ENCODE peak calls at places on chromosome 17, in ten cellular contexts. One of them, this sample, is unnamed.

GRCh38 chr17:50201226-50201854 is at the start of gene COL1A1:
- DNase-seq in tibial artery: peak
- DNase-seq in colonic mucosa: peak
- DNase-seq in PC-3: no peak
- DNase-seq in A549: no peak
- DNase-seq in cardiac muscle cell: peak
- DNase-seq in Peyer's patch: peak
- DNase-seq in SK-N-SH: peak
- DNase-seq in thoracic aorta: peak
- DNase-seq in AG04449: no peak
- DNase-seq in this sample: no peak

GRCh38 chr17:58330544-58330996 is 2.0 kb upstream of the TSPOAP1 start:
- DNase-seq in AG04449: no peak
- DNase-seq in A549: no peak
- DNase-seq in colonic mucosa: no peak
- DNase-seq in PC-3: no peak
- DNase-seq in tibial artery: no peak
- DNase-seq in Peyer's patch: no peak
- DNase-seq in SK-N-SH: peak
- DNase-seq in cardiac muscle cell: no peak
- DNase-seq in thoracic aorta: no peak
- DNase-seq in this sample: no peak

GRCh38 chr17:68204736-68205135 is 43.1 kb upstream of the AMZ2 start:
- DNase-seq in PC-3: peak
- DNase-seq in Peyer's patch: peak
- DNase-seq in AG04449: no peak
- DNase-seq in SK-N-SH: no peak
- DNase-seq in thoracic aorta: no peak
- DNase-seq in tibial artery: no peak
- DNase-seq in colonic mucosa: no peak
- DNase-seq in A549: peak
- DNase-seq in cardiac muscle cell: no peak
- DNase-seq in this sample: no peak

GRCh38 chr17:55728361-55728760 is 5.7 kb upstream of the TMEM100 start:
- DNase-seq in tibial artery: no peak
- DNase-seq in cardiac muscle cell: no peak
- DNase-seq in A549: no peak
- DNase-seq in colonic mucosa: no peak
- DNase-seq in Peyer's patch: no peak
- DNase-seq in AG04449: no peak
- DNase-seq in SK-N-SH: no peak
- DNase-seq in PC-3: no peak
- DNase-seq in thoracic aorta: no peak
- DNase-seq in this sample: no peak

GRCh38 chr17:19386276-19386863 is 620 bp downstream of the MFAP4 start:
- DNase-seq in AG04449: no peak
- DNase-seq in colonic mucosa: no peak
- DNase-seq in cardiac muscle cell: peak
- DNase-seq in thoracic aorta: no peak
- DNase-seq in PC-3: peak
- DNase-seq in A549: peak
- DNase-seq in SK-N-SH: peak
- DNase-seq in Peyer's patch: peak
- DNase-seq in tibial artery: peak
- DNase-seq in this sample: no peak

GRCh38 chr17:56478836-56479447 is 114.6 kb upstream of the NOG start:
- DNase-seq in cardiac muscle cell: peak
- DNase-seq in A549: peak
- DNase-seq in PC-3: peak
- DNase-seq in colonic mucosa: peak
- DNase-seq in Peyer's patch: no peak
- DNase-seq in AG04449: no peak
- DNase-seq in thoracic aorta: no peak
- DNase-seq in SK-N-SH: peak
- DNase-seq in tibial artery: no peak
- DNase-seq in this sample: no peak

GRCh38 chr17:58205936-58206335 is 13.1 kb downstream of the MKS1 start:
- DNase-seq in PC-3: no peak
- DNase-seq in Peyer's patch: no peak
- DNase-seq in tibial artery: no peak
- DNase-seq in cardiac muscle cell: no peak
- DNase-seq in colonic mucosa: no peak
- DNase-seq in AG04449: no peak
- DNase-seq in A549: no peak
- DNase-seq in thoracic aorta: no peak
- DNase-seq in SK-N-SH: no peak
- DNase-seq in this sample: no peak

GRCh38 chr17:67950945-67951344 is 45.3 kb downstream of the C17orf58 start:
- DNase-seq in SK-N-SH: no peak
- DNase-seq in AG04449: no peak
- DNase-seq in Peyer's patch: no peak
- DNase-seq in tibial artery: no peak
- DNase-seq in cardiac muscle cell: no peak
- DNase-seq in PC-3: no peak
- DNase-seq in A549: no peak
- DNase-seq in thoracic aorta: no peak
- DNase-seq in colonic mucosa: no peak
- DNase-seq in this sample: no peak

DNA sequence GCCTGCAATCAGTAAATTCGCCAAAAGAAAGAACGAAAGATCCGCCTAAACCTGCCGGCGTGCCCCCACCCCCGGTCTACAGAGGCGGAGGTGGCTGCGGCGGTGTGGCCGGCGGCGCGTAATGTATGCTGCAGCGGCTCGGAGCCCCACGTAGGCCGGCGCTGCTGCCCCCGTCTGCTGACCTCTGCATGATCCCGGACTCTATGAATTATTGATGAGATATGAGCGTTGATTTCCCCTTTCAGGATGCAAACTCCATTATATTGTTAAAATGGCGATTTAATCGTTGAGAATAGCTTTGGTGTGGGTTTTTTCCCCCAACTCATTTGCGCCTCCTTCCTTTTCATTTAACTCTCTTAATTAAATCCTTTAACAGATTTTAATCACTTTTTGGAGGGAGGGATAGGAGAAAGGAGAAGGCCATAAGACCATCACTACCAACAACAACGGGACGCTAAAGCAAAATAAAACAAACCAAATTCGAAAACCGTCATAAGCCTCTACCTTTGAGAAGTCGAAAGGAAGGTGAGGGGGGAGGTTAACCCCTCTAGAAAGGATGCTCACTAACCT is 3.6 kb downstream of the HOXB3 start:
- DNase-seq in tibial artery: no peak
- DNase-seq in SK-N-SH: no peak
- DNase-seq in colonic mucosa: no peak
- DNase-seq in Peyer's patch: peak
- DNase-seq in PC-3: no peak
- DNase-seq in thoracic aorta: no peak
- DNase-seq in AG04449: no peak
- DNase-seq in cardiac muscle cell: no peak
- DNase-seq in A549: no peak
- DNase-seq in this sample: no peak
- H3K4me3 ChIP-seq in tibial artery: peak
- H3K4me3 ChIP-seq in SK-N-SH: no peak
- H3K4me3 ChIP-seq in colonic mucosa: peak
- H3K4me3 ChIP-seq in Peyer's patch: peak
- H3K4me3 ChIP-seq in PC-3: peak
- H3K4me3 ChIP-seq in thoracic aorta: peak
- H3K4me3 ChIP-seq in AG04449: peak
- H3K4me3 ChIP-seq in cardiac muscle cell: no peak
- H3K4me3 ChIP-seq in A549: no peak
- H3K4me3 ChIP-seq in this sample: peak

GRCh38 chr17:72660274-72661092 is 432.0 kb downstream of the SLC39A11 start:
- DNase-seq in tibial artery: no peak
- DNase-seq in Peyer's patch: no peak
- DNase-seq in SK-N-SH: no peak
- DNase-seq in PC-3: no peak
- DNase-seq in A549: no peak
- DNase-seq in cardiac muscle cell: no peak
- DNase-seq in thoracic aorta: no peak
- DNase-seq in colonic mucosa: no peak
- DNase-seq in AG04449: no peak
- DNase-seq in this sample: no peak

GRCh38 chr17:72658675-72659074 is 433.8 kb downstream of the SLC39A11 start:
- DNase-seq in SK-N-SH: no peak
- DNase-seq in Peyer's patch: no peak
- DNase-seq in AG04449: no peak
- DNase-seq in PC-3: no peak
- DNase-seq in thoracic aorta: no peak
- DNase-seq in A549: no peak
- DNase-seq in colonic mucosa: no peak
- DNase-seq in tibial artery: no peak
- DNase-seq in cardiac muscle cell: no peak
- DNase-seq in this sample: no peak

GRCh38 chr17:72656114-72656763 is 436.2 kb downstream of the SLC39A11 start:
- DNase-seq in cardiac muscle cell: no peak
- DNase-seq in SK-N-SH: no peak
- DNase-seq in PC-3: no peak
- DNase-seq in Peyer's patch: no peak
- DNase-seq in A549: no peak
- DNase-seq in tibial artery: no peak
- DNase-seq in AG04449: no peak
- DNase-seq in colonic mucosa: no peak
- DNase-seq in thoracic aorta: no peak
- DNase-seq in this sample: no peak

GRCh38 chr17:72659811-72660210 is 432.7 kb downstream of the SLC39A11 start:
- DNase-seq in SK-N-SH: no peak
- DNase-seq in PC-3: no peak
- DNase-seq in cardiac muscle cell: no peak
- DNase-seq in A549: no peak
- DNase-seq in AG04449: no peak
- DNase-seq in tibial artery: no peak
- DNase-seq in colonic mucosa: no peak
- DNase-seq in thoracic aorta: no peak
- DNase-seq in Peyer's patch: no peak
- DNase-seq in this sample: no peak

GRCh38 chr17:72657467-72658317 is 434.8 kb downstream of the SLC39A11 start:
- DNase-seq in tibial artery: no peak
- DNase-seq in cardiac muscle cell: no peak
- DNase-seq in colonic mucosa: peak
- DNase-seq in AG04449: no peak
- DNase-seq in A549: peak
- DNase-seq in SK-N-SH: no peak
- DNase-seq in PC-3: peak
- DNase-seq in Peyer's patch: no peak
- DNase-seq in thoracic aorta: no peak
- DNase-seq in this sample: no peak
- TF ChIP-seq CTCF in tibial artery: no peak
- TF ChIP-seq CTCF in cardiac muscle cell: peak
- TF ChIP-seq CTCF in colonic mucosa: peak
- TF ChIP-seq CTCF in AG04449: no peak
- TF ChIP-seq CTCF in A549: peak
- TF ChIP-seq CTCF in SK-N-SH: no peak
- TF ChIP-seq CTCF in PC-3: peak
- TF ChIP-seq CTCF in Peyer's patch: no peak
- TF ChIP-seq CTCF in thoracic aorta: no peak
- TF ChIP-seq CTCF in this sample: no peak

DNA sequence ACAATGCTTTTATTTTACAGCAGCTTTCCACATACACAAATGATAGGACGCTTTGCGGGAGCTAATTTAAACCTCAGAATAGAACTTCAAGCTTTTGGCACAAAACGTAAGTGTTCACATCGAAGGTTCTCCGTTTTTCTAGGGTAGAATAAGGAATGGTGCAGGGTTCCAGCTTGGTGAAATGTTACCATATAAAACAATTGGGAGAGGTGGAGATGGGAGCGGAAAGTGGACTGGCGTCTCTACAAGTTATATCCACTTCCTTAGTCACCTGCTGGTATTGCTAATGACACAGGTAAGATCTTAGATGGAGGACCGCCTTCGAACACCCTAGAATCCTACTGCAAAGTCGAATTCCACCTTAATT is 1.7 kb upstream of the NXN start:
- DNase-seq in tibial artery: no peak
- DNase-seq in Peyer's patch: no peak
- DNase-seq in SK-N-SH: no peak
- DNase-seq in PC-3: no peak
- DNase-seq in thoracic aorta: no peak
- DNase-seq in AG04449: no peak
- DNase-seq in colonic mucosa: no peak
- DNase-seq in A549: no peak
- DNase-seq in cardiac muscle cell: no peak
- DNase-seq in this sample: no peak
- H3K4me3 ChIP-seq in tibial artery: no peak
- H3K4me3 ChIP-seq in Peyer's patch: no peak
- H3K4me3 ChIP-seq in SK-N-SH: no peak
- H3K4me3 ChIP-seq in PC-3: peak
- H3K4me3 ChIP-seq in thoracic aorta: no peak
- H3K4me3 ChIP-seq in AG04449: no peak
- H3K4me3 ChIP-seq in colonic mucosa: no peak
- H3K4me3 ChIP-seq in A549: no peak
- H3K4me3 ChIP-seq in cardiac muscle cell: no peak
- H3K4me3 ChIP-seq in this sample: no peak

GRCh38 chr17:4018446-4018845 is 54.2 kb upstream of the ATP2A3 start:
- DNase-seq in thoracic aorta: no peak
- DNase-seq in Peyer's patch: no peak
- DNase-seq in colonic mucosa: no peak
- DNase-seq in SK-N-SH: no peak
- DNase-seq in A549: no peak
- DNase-seq in tibial artery: no peak
- DNase-seq in AG04449: no peak
- DNase-seq in cardiac muscle cell: no peak
- DNase-seq in PC-3: no peak
- DNase-seq in this sample: no peak

GRCh38 chr17:4019400-4019799 is 55.2 kb upstream of the ATP2A3 start:
- DNase-seq in PC-3: no peak
- DNase-seq in cardiac muscle cell: no peak
- DNase-seq in thoracic aorta: no peak
- DNase-seq in tibial artery: no peak
- DNase-seq in A549: no peak
- DNase-seq in Peyer's patch: no peak
- DNase-seq in colonic mucosa: no peak
- DNase-seq in SK-N-SH: no peak
- DNase-seq in AG04449: no peak
- DNase-seq in this sample: no peak

GRCh38 chr17:4014148-4014927 is 50.1 kb upstream of the ATP2A3 start:
- DNase-seq in SK-N-SH: no peak
- DNase-seq in colonic mucosa: no peak
- DNase-seq in AG04449: no peak
- DNase-seq in thoracic aorta: no peak
- DNase-seq in A549: no peak
- DNase-seq in Peyer's patch: no peak
- DNase-seq in cardiac muscle cell: no peak
- DNase-seq in PC-3: no peak
- DNase-seq in tibial artery: no peak
- DNase-seq in this sample: no peak

GRCh38 chr17:4020096-4020495 is 55.9 kb upstream of the ATP2A3 start:
- DNase-seq in SK-N-SH: no peak
- DNase-seq in colonic mucosa: no peak
- DNase-seq in tibial artery: no peak
- DNase-seq in A549: no peak
- DNase-seq in cardiac muscle cell: no peak
- DNase-seq in AG04449: no peak
- DNase-seq in thoracic aorta: no peak
- DNase-seq in Peyer's patch: no peak
- DNase-seq in PC-3: no peak
- DNase-seq in this sample: no peak

DNA sequence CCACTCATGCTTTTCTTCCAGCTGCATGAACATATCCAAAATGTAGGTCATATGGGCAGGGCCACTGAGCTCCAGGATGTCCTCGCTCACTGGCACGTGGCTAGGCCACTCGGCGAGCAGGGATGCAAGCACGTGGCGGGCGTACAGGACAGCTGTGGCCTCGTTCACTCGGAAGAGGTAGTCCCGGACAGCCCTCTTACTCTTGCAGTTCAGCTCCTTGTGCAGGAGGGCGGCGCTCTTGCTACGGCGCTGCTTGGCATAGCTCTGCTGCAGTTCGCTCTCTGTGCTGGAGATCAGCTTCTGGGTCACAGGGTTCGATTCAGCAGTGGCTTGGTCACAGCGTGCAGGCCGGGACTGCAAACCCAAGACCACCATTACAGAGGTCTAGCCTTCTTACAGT is 53.1 kb upstream of the ATP2A3 start:
- DNase-seq in tibial artery: no peak
- DNase-seq in PC-3: no peak
- DNase-seq in AG04449: no peak
- DNase-seq in thoracic aorta: no peak
- DNase-seq in colonic mucosa: no peak
- DNase-seq in cardiac muscle cell: no peak
- DNase-seq in SK-N-SH: no peak
- DNase-seq in Peyer's patch: no peak
- DNase-seq in A549: no peak
- DNase-seq in this sample: no peak
- TF ChIP-seq CTCF in tibial artery: no peak
- TF ChIP-seq CTCF in PC-3: peak
- TF ChIP-seq CTCF in AG04449: no peak
- TF ChIP-seq CTCF in thoracic aorta: no peak
- TF ChIP-seq CTCF in colonic mucosa: peak
- TF ChIP-seq CTCF in cardiac muscle cell: no peak
- TF ChIP-seq CTCF in SK-N-SH: peak
- TF ChIP-seq CTCF in Peyer's patch: no peak
- TF ChIP-seq CTCF in A549: peak
- TF ChIP-seq CTCF in this sample: no peak

This sample was measured in HFF-Myc.